ENCODE peak calls at places on chromosome 13, in ten cellular contexts. X, Y, O, C, F, R, D, K, V and L are unnamed samples.
A peak's percentile ranks its signal among the peaks of the same experiment; 100 is the strongest.

GRCh38 chr13:52744842-52745241 is 5.2 kb upstream of the CNMD start:
- DNase-seq in X (no peak), Y (no peak), O (no peak), C (no peak), F (no peak), R (no peak), D (no peak), K (no peak), V (no peak), L (no peak)

GRCh38 chr13:95153647-95154405 is 147.4 kb downstream of the ABCC4 start:
- DNase-seq in X (no peak), Y (no peak), O (peak; percentile 9), C (peak; percentile 46), F (no peak), R (no peak), D (no peak), K (no peak), V (no peak), L (no peak)

GRCh38 chr13:50991624-50992610 is 82.3 kb downstream of the RNASEH2B start:
- DNase-seq in X (no peak), Y (no peak), O (no peak), C (no peak), F (no peak), R (no peak), D (no peak), K (no peak), V (no peak), L (no peak)

GRCh38 chr13:30926781-30927180 is 5.7 kb upstream of the TEX26 start:
- DNase-seq in X (no peak), Y (no peak), O (no peak), C (no peak), F (no peak), R (no peak), D (no peak), K (no peak), V (no peak), L (no peak)

GRCh38 chr13:43111887-43112400 is 88.6 kb downstream of the DNAJC15 start:
- DNase-seq in X (no peak), Y (no peak), O (no peak), C (no peak), F (no peak), R (no peak), D (no peak), K (no peak), V (no peak), L (no peak)

GRCh38 chr13:32969516-32969941 is 46.7 kb upstream of the KL start:
- DNase-seq in X (no peak), Y (no peak), O (peak; percentile 25), C (peak; percentile 75), F (no peak), R (no peak), D (no peak), K (no peak), V (no peak), L (peak; percentile 60)

GRCh38 chr13:93614776-93615175 is 388.2 kb downstream of the GPC6 start:
- DNase-seq in X (no peak), Y (no peak), O (peak; percentile 6), C (no peak), F (no peak), R (no peak), D (no peak), K (no peak), V (no peak), L (no peak)

GRCh38 chr13:89490661-89491060 is 1819.5 kb downstream of the SLITRK5 start:
- DNase-seq in X (no peak), Y (no peak), O (peak; percentile 58), C (no peak), F (no peak), R (no peak), D (no peak), K (no peak), V (no peak), L (no peak)

GRCh38 chr13:70708744-70709143 is 600.5 kb upstream of the KLHL1 start:
- DNase-seq in X (no peak), Y (no peak), O (no peak), C (peak; percentile 4), F (no peak), R (no peak), D (no peak), K (no peak), V (no peak), L (no peak)

GRCh38 chr13:52780092-52780491 is 40.5 kb upstream of the CNMD start:
- DNase-seq in X (no peak), Y (no peak), O (no peak), C (no peak), F (no peak), R (no peak), D (no peak), K (no peak), V (no peak), L (no peak)

GRCh38 chr13:61728468-61728867 is 312.8 kb upstream of the PCDH20 start:
- DNase-seq in X (no peak), Y (no peak), O (peak; percentile 47), C (no peak), F (no peak), R (no peak), D (no peak), K (no peak), V (no peak), L (no peak)

GRCh38 chr13:90445179-90445578 is 902.3 kb upstream of the MIR17HG start:
- DNase-seq in X (no peak), Y (no peak), O (peak; percentile 97), C (peak; percentile 91), F (no peak), R (peak; percentile 15), D (no peak), K (no peak), V (peak; percentile 10), L (peak; percentile 67)

DNA sequence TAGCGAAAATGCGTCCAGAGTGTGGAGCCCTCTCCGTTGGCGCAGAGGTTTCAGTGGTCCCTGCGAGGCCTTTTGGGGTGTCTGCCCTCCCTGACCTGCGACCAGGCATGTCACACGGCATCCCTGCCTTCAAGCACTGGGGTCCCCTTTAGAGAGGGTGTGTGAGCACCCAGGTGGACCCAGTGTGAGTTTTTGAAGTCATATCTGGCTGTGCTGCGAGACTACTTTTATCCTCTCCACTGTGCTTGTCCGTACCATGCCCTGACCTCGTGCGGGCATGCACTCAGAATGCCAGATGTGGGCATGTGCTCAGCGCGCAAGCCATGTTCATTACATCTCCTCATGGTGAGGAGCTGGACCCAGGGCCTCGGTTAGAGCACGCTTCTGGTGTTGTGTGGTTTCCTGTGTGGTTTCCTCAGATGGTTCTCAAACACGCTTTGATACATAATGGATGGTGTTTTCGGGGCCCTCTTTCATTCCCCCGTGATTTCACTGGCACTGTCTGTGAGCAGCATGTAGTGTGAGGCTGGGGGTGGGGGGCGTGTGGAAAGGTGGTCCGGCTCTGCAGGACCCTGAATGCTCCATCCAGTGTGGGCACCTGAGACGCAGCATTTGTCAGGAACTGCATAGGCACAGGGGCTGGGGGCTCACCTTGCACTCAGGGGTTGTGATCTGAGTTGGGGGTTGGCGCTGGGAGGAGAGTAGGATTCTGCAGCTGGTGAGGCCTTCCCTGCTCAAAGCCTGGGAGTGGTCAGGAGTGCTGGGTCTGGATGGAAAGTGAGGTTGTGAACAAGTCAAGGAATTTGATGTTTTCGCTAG is 2.3 kb downstream of the TFDP1 start:
- DNase-seq in X (peak; percentile 40), Y (peak; percentile 42), O (no peak), C (no peak), F (no peak), R (no peak), D (peak; percentile 61), K (no peak), V (peak; percentile 6), L (peak; percentile 36)
- H3K36me3 ChIP-seq in X (peaks cover 6% of the 10 kb centered on the region), Y (no peaks in the 10 kb centered on the region), O (peaks cover 14% of the 10 kb centered on the region), C (peaks cover 16% of the 10 kb centered on the region), F (no peaks in the 10 kb centered on the region), R (peaks cover 56% of the 10 kb centered on the region), D (peaks cover 6% of the 10 kb centered on the region), K (no peaks in the 10 kb centered on the region), V (no peaks in the 10 kb centered on the region), L (no peaks in the 10 kb centered on the region)

GRCh38 chr13:113598481-113598880 is 13.9 kb downstream of the TFDP1 start:
- DNase-seq in X (peak; percentile 18), Y (peak; percentile 4), O (no peak), C (no peak), F (no peak), R (no peak), D (peak; percentile 26), K (no peak), V (no peak), L (peak; percentile 44)
- H3K36me3 ChIP-seq in X (no peaks in the 10 kb centered on the region), Y (peaks cover 8% of the 10 kb centered on the region), O (peaks cover 10% of the 10 kb centered on the region), C (peaks cover 40% of the 10 kb centered on the region), F (no peaks in the 10 kb centered on the region), R (peaks cover 86% of the 10 kb centered on the region), D (no peaks in the 10 kb centered on the region), K (no peaks in the 10 kb centered on the region), V (no peaks in the 10 kb centered on the region), L (no peaks in the 10 kb centered on the region)

DNA sequence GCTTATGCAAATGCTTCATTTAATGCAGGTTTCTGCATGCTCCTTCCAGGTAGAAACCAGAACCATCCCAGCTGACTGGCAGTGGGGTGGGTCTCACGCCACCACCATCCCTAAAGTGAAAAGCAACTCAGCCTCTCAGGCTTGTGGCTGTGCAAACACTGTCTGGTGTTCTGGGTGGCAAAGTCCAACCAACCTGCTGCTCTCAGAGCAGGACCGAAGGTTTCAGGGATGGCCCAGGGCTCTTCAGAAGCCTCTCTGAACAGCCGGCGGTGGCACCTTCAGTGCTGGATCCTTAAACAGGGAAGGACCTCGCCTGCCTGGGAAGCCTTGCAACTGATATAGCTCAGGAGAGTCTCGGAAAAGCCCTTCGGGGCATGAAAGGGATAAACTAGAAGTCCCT is 100.8 kb downstream of the COL4A1 start:
- DNase-seq in X (no peak), Y (no peak), O (no peak), C (no peak), F (no peak), R (no peak), D (peak; percentile 39), K (no peak), V (no peak), L (no peak)
- H3K36me3 ChIP-seq in X (peaks cover 68% of the 10 kb centered on the region), Y (no peaks in the 10 kb centered on the region), O (peaks cover 83% of the 10 kb centered on the region), C (peaks cover 99% of the 10 kb centered on the region), F (no peaks in the 10 kb centered on the region), R (peaks cover 91% of the 10 kb centered on the region), D (peaks cover 31% of the 10 kb centered on the region), K (peaks cover 43% of the 10 kb centered on the region), V (no peaks in the 10 kb centered on the region), L (peaks cover 13% of the 10 kb centered on the region)

GRCh38 chr13:49457221-49457620 is 13.1 kb downstream of the SETDB2 start:
- DNase-seq in X (no peak), Y (no peak), O (peak; percentile 45), C (no peak), F (peak; percentile 15), R (no peak), D (peak; percentile 58), K (no peak), V (no peak), L (peak; percentile 56)

GRCh38 chr13:49456156-49456555 is 12.1 kb downstream of the SETDB2 start:
- DNase-seq in X (no peak), Y (no peak), O (no peak), C (no peak), F (no peak), R (no peak), D (no peak), K (no peak), V (no peak), L (no peak)

GRCh38 chr13:49455016-49455398 is 10.9 kb downstream of the SETDB2 start:
- DNase-seq in X (no peak), Y (no peak), O (no peak), C (no peak), F (no peak), R (no peak), D (no peak), K (no peak), V (no peak), L (no peak)

GRCh38 chr13:49454388-49455015 is 10.4 kb downstream of the SETDB2 start:
- DNase-seq in X (no peak), Y (no peak), O (peak; percentile 65), C (peak; percentile 55), F (no peak), R (no peak), D (no peak), K (no peak), V (no peak), L (no peak)

GRCh38 chr13:49459580-49459979 is 15.5 kb downstream of the SETDB2 start:
- DNase-seq in X (no peak), Y (no peak), O (no peak), C (no peak), F (no peak), R (no peak), D (no peak), K (no peak), V (no peak), L (no peak)
- H3K36me3 ChIP-seq in X (peaks cover 35% of the 10 kb centered on the region), Y (peaks cover 28% of the 10 kb centered on the region), O (peaks cover 5% of the 10 kb centered on the region), C (peaks cover 19% of the 10 kb centered on the region), F (no peaks in the 10 kb centered on the region), R (peaks cover 37% of the 10 kb centered on the region), D (peaks cover 7% of the 10 kb centered on the region), K (peaks cover 18% of the 10 kb centered on the region), V (no peaks in the 10 kb centered on the region), L (peaks cover 3% of the 10 kb centered on the region)